ENCODE peak calls at places on chromosomes 7 and 10, in five cellular contexts. One of them, this sample, is unnamed. For H3K4me1 and H3K27me3, the result is how much of the 10 kb centered on the place peaks cover.

GRCh38 chr7:66140924-66141323 is 26.3 kb downstream of the CRCP start:
- DNase-seq in ovary: peak
- DNase-seq in IMR-90: peak
- DNase-seq in esophagus muscularis mucosa: no peak
- DNase-seq in K562: no peak
- DNase-seq in this sample: peak

GRCh38 chr7:152986369-152986768 is 226.8 kb downstream of the ACTR3B start:
- DNase-seq in IMR-90: no peak
- DNase-seq in ovary: peak
- DNase-seq in K562: no peak
- DNase-seq in esophagus muscularis mucosa: no peak
- DNase-seq in this sample: no peak

GRCh38 chr10:22379059-22379458 is 33.8 kb downstream of the SPAG6 start:
- DNase-seq in esophagus muscularis mucosa: no peak
- DNase-seq in IMR-90: no peak
- DNase-seq in K562: no peak
- DNase-seq in ovary: no peak
- DNase-seq in this sample: no peak

GRCh38 chr10:33483124-33483794 is 148.8 kb upstream of the NRP1 start:
- DNase-seq in IMR-90: peak
- DNase-seq in K562: no peak
- DNase-seq in esophagus muscularis mucosa: no peak
- DNase-seq in ovary: no peak
- DNase-seq in this sample: no peak

GRCh38 chr10:133015816-133016462 is 71.8 kb upstream of the ADGRA1 start:
- DNase-seq in ovary: no peak
- DNase-seq in esophagus muscularis mucosa: no peak
- DNase-seq in K562: no peak
- DNase-seq in IMR-90: no peak
- DNase-seq in this sample: no peak

GRCh38 chr7:129553861-129554530 is 51.7 kb downstream of the SMKR1 start:
- DNase-seq in IMR-90: peak
- DNase-seq in ovary: no peak
- DNase-seq in K562: no peak
- DNase-seq in esophagus muscularis mucosa: no peak
- DNase-seq in this sample: no peak

GRCh38 chr10:49000437-49001398 is 61.1 kb upstream of the LRRC18 start:
- DNase-seq in IMR-90: no peak
- DNase-seq in K562: no peak
- DNase-seq in esophagus muscularis mucosa: no peak
- DNase-seq in ovary: no peak
- DNase-seq in this sample: no peak

GRCh38 chr7:93055543-93056107 is 62.2 kb downstream of the SAMD9 start:
- DNase-seq in ovary: no peak
- DNase-seq in esophagus muscularis mucosa: no peak
- DNase-seq in IMR-90: peak
- DNase-seq in K562: peak
- DNase-seq in this sample: no peak

GRCh38 chr7:52696183-52696582 is 339.2 kb upstream of the POM121L12 start:
- DNase-seq in esophagus muscularis mucosa: no peak
- DNase-seq in K562: no peak
- DNase-seq in IMR-90: no peak
- DNase-seq in ovary: no peak
- DNase-seq in this sample: no peak

GRCh38 chr7:77453531-77453930 is 37.4 kb upstream of the GSAP start:
- DNase-seq in K562: no peak
- DNase-seq in ovary: no peak
- DNase-seq in IMR-90: peak
- DNase-seq in esophagus muscularis mucosa: no peak
- DNase-seq in this sample: no peak

GRCh38 chr7:114921636-114922150 is at the start of gene MDFIC:
- DNase-seq in K562: no peak
- DNase-seq in esophagus muscularis mucosa: no peak
- DNase-seq in ovary: peak
- DNase-seq in IMR-90: no peak
- DNase-seq in this sample: peak

GRCh38 chr7:20249924-20250323 is 32.7 kb upstream of the MACC1 start:
- DNase-seq in IMR-90: no peak
- DNase-seq in K562: no peak
- DNase-seq in ovary: no peak
- DNase-seq in esophagus muscularis mucosa: no peak
- DNase-seq in this sample: no peak

GRCh38 chr10:78868456-78868855 is 200.3 kb upstream of the ZMIZ1 start:
- DNase-seq in ovary: no peak
- DNase-seq in esophagus muscularis mucosa: peak
- DNase-seq in IMR-90: no peak
- DNase-seq in K562: no peak
- DNase-seq in this sample: no peak

GRCh38 chr7:23449941-23450340 is 20.4 kb downstream of the IGF2BP3 start:
- DNase-seq in IMR-90: no peak
- DNase-seq in ovary: no peak
- DNase-seq in K562: no peak
- DNase-seq in esophagus muscularis mucosa: no peak
- DNase-seq in this sample: no peak

GRCh38 chr7:157643525-157643970 is 306.7 kb downstream of the DNAJB6 start:
- DNase-seq in esophagus muscularis mucosa: no peak
- DNase-seq in ovary: no peak
- DNase-seq in IMR-90: no peak
- DNase-seq in K562: no peak
- DNase-seq in this sample: no peak

GRCh38 chr10:27244976-27245375 is 4.4 kb upstream of the ACBD5 start:
- DNase-seq in esophagus muscularis mucosa: no peak
- DNase-seq in K562: no peak
- DNase-seq in ovary: no peak
- DNase-seq in IMR-90: no peak
- DNase-seq in this sample: no peak

GRCh38 chr10:131748831-131749766 is 151.7 kb upstream of the PPP2R2D start:
- DNase-seq in esophagus muscularis mucosa: no peak
- DNase-seq in ovary: no peak
- DNase-seq in K562: no peak
- DNase-seq in IMR-90: no peak
- DNase-seq in this sample: no peak

GRCh38 chr7:159026271-159027047 is 118.2 kb downstream of the VIPR2 start:
- DNase-seq in K562: no peak
- DNase-seq in IMR-90: no peak
- DNase-seq in esophagus muscularis mucosa: no peak
- DNase-seq in ovary: no peak
- DNase-seq in this sample: no peak

GRCh38 chr7:47982610-47983009 is 3.2 kb upstream of the HUS1 start:
- DNase-seq in ovary: no peak
- DNase-seq in IMR-90: no peak
- DNase-seq in esophagus muscularis mucosa: no peak
- DNase-seq in K562: no peak
- DNase-seq in this sample: no peak

GRCh38 chr10:119812684-119813083 is 60.0 kb downstream of the MCMBP start:
- DNase-seq in esophagus muscularis mucosa: no peak
- DNase-seq in K562: no peak
- DNase-seq in IMR-90: no peak
- DNase-seq in ovary: no peak
- DNase-seq in this sample: no peak

GRCh38 chr7:127809285-127809702 is 157.3 kb downstream of the SND1 start:
- DNase-seq in ovary: no peak
- DNase-seq in IMR-90: peak
- DNase-seq in K562: no peak
- DNase-seq in esophagus muscularis mucosa: no peak
- DNase-seq in this sample: peak

GRCh38 chr7:2019693-2020511 is 212.8 kb downstream of the MAD1L1 start:
- DNase-seq in K562: peak
- DNase-seq in esophagus muscularis mucosa: no peak
- DNase-seq in ovary: peak
- DNase-seq in IMR-90: peak
- DNase-seq in this sample: peak

GRCh38 chr10:45625879-45626278 is 46.7 kb downstream of the ZFAND4 start:
- DNase-seq in K562: no peak
- DNase-seq in esophagus muscularis mucosa: no peak
- DNase-seq in IMR-90: no peak
- DNase-seq in ovary: no peak
- DNase-seq in this sample: no peak

GRCh38 chr10:128440513-128441160 is 314.4 kb upstream of the MKI67 start:
- DNase-seq in IMR-90: no peak
- DNase-seq in ovary: no peak
- DNase-seq in K562: no peak
- DNase-seq in esophagus muscularis mucosa: no peak
- DNase-seq in this sample: no peak

GRCh38 chr10:18737236-18737635 is 78.0 kb downstream of the ARL5B start:
- DNase-seq in esophagus muscularis mucosa: no peak
- DNase-seq in K562: no peak
- DNase-seq in ovary: no peak
- DNase-seq in IMR-90: peak
- DNase-seq in this sample: no peak

GRCh38 chr10:88023676-88024075 is 160.3 kb downstream of the PTEN start:
- DNase-seq in esophagus muscularis mucosa: no peak
- DNase-seq in K562: no peak
- DNase-seq in IMR-90: no peak
- DNase-seq in ovary: no peak
- DNase-seq in this sample: no peak

GRCh38 chr7:43648725-43649406 is 66.0 kb downstream of the STK17A start:
- DNase-seq in esophagus muscularis mucosa: no peak
- DNase-seq in ovary: no peak
- DNase-seq in K562: no peak
- DNase-seq in IMR-90: peak
- DNase-seq in this sample: no peak

GRCh38 chr7:91880413-91881241 is at the start of gene MTERF1:
- DNase-seq in K562: peak
- DNase-seq in ovary: peak
- DNase-seq in esophagus muscularis mucosa: peak
- DNase-seq in IMR-90: peak
- DNase-seq in this sample: peak
- TF ChIP-seq POLR2A in K562: peak
- TF ChIP-seq POLR2A in ovary: no peak
- TF ChIP-seq POLR2A in esophagus muscularis mucosa: no peak
- TF ChIP-seq POLR2A in IMR-90: peak
- TF ChIP-seq POLR2A in this sample: no peak

GRCh38 chr10:30985552-30985951 is 46.1 kb downstream of the ZNF438 start:
- DNase-seq in IMR-90: peak
- DNase-seq in esophagus muscularis mucosa: no peak
- DNase-seq in ovary: no peak
- DNase-seq in K562: no peak
- DNase-seq in this sample: no peak
- H3K4me1 ChIP-seq in IMR-90: under half
- H3K4me1 ChIP-seq in esophagus muscularis mucosa: under half
- H3K4me1 ChIP-seq in ovary: under half
- H3K4me1 ChIP-seq in K562: under half
- H3K4me1 ChIP-seq in this sample: under half

GRCh38 chr10:100882681-100883321 is 30.0 kb upstream of the SLF2 start:
- DNase-seq in K562: no peak
- DNase-seq in esophagus muscularis mucosa: no peak
- DNase-seq in IMR-90: peak
- DNase-seq in ovary: peak
- DNase-seq in this sample: no peak
- H3K27me3 ChIP-seq in K562: under half
- H3K27me3 ChIP-seq in esophagus muscularis mucosa: under half
- H3K27me3 ChIP-seq in IMR-90: under half
- H3K27me3 ChIP-seq in ovary: under half
- H3K27me3 ChIP-seq in this sample: under half

GRCh38 chr10:43417950-43418768 is 9.2 kb upstream of the HNRNPF start:
- DNase-seq in K562: peak
- DNase-seq in esophagus muscularis mucosa: no peak
- DNase-seq in IMR-90: no peak
- DNase-seq in ovary: no peak
- DNase-seq in this sample: no peak
- TF ChIP-seq POLR2A in K562: peak
- TF ChIP-seq POLR2A in esophagus muscularis mucosa: no peak
- TF ChIP-seq POLR2A in IMR-90: no peak
- TF ChIP-seq POLR2A in ovary: no peak
- TF ChIP-seq POLR2A in this sample: no peak

GRCh38 chr7:96441551-96442104 is 119.7 kb upstream of the SLC25A13 start:
- DNase-seq in K562: no peak
- DNase-seq in esophagus muscularis mucosa: no peak
- DNase-seq in IMR-90: no peak
- DNase-seq in ovary: no peak
- DNase-seq in this sample: no peak

GRCh38 chr7:96449094-96449493 is 127.2 kb upstream of the SLC25A13 start:
- DNase-seq in K562: no peak
- DNase-seq in IMR-90: no peak
- DNase-seq in esophagus muscularis mucosa: no peak
- DNase-seq in ovary: no peak
- DNase-seq in this sample: no peak

GRCh38 chr7:96452146-96452545 is 130.2 kb upstream of the SLC25A13 start:
- DNase-seq in ovary: no peak
- DNase-seq in K562: no peak
- DNase-seq in IMR-90: no peak
- DNase-seq in esophagus muscularis mucosa: no peak
- DNase-seq in this sample: no peak

GRCh38 chr7:96447109-96447645 is 125.3 kb upstream of the SLC25A13 start:
- DNase-seq in K562: no peak
- DNase-seq in IMR-90: no peak
- DNase-seq in ovary: no peak
- DNase-seq in esophagus muscularis mucosa: no peak
- DNase-seq in this sample: no peak
- H3K4me1 ChIP-seq in K562: under half
- H3K4me1 ChIP-seq in IMR-90: under half
- H3K4me1 ChIP-seq in ovary: under half
- H3K4me1 ChIP-seq in esophagus muscularis mucosa: under half
- H3K4me1 ChIP-seq in this sample: under half

GRCh38 chr10:76559889-76560215 is 1077.8 kb downstream of the KCNMA1 start:
- DNase-seq in K562: no peak
- DNase-seq in esophagus muscularis mucosa: no peak
- DNase-seq in IMR-90: peak
- DNase-seq in ovary: no peak
- DNase-seq in this sample: no peak
- H3K27me3 ChIP-seq in K562: under half
- H3K27me3 ChIP-seq in esophagus muscularis mucosa: under half
- H3K27me3 ChIP-seq in IMR-90: under half
- H3K27me3 ChIP-seq in ovary: under half
- H3K27me3 ChIP-seq in this sample: under half

This sample was measured in adrenal gland.